ENCODE peak calls at places on chromosomes 13 and 19, in seven cellular contexts. One of them, this sample, is unnamed.
A peak's percentile ranks its signal among the peaks of the same experiment; 100 is the strongest.

GRCh38 chr13:94196426-94196825 is 283.1 kb downstream of the DCT start:
- DNase-seq in Caco-2: no peak
- DNase-seq in upper lobe of left lung: no peak
- DNase-seq in MM.1S: no peak
- DNase-seq in gastrocnemius medialis: no peak
- DNase-seq in left ventricle myocardium inferior: no peak
- DNase-seq in endodermal cell: no peak
- DNase-seq in this sample: no peak

GRCh38 chr13:76656496-76656895 is 229.7 kb downstream of the KCTD12 start:
- DNase-seq in gastrocnemius medialis: no peak
- DNase-seq in endodermal cell: no peak
- DNase-seq in left ventricle myocardium inferior: no peak
- DNase-seq in upper lobe of left lung: no peak
- DNase-seq in Caco-2: no peak
- DNase-seq in MM.1S: no peak
- DNase-seq in this sample: no peak

GRCh38 chr13:44866512-44866911 is 122.8 kb downstream of the NUFIP1 start:
- DNase-seq in gastrocnemius medialis: no peak
- DNase-seq in upper lobe of left lung: no peak
- DNase-seq in MM.1S: no peak
- DNase-seq in endodermal cell: no peak
- DNase-seq in left ventricle myocardium inferior: no peak
- DNase-seq in Caco-2: no peak
- DNase-seq in this sample: no peak

GRCh38 chr13:52751196-52751595 is 11.6 kb upstream of the CNMD start:
- DNase-seq in upper lobe of left lung: no peak
- DNase-seq in Caco-2: peak; percentile 42
- DNase-seq in endodermal cell: peak; percentile 53
- DNase-seq in left ventricle myocardium inferior: no peak
- DNase-seq in MM.1S: no peak
- DNase-seq in gastrocnemius medialis: no peak
- DNase-seq in this sample: no peak

GRCh38 chr19:56927294-56927693 is 86.8 kb upstream of the PEG3 start:
- DNase-seq in MM.1S: no peak
- DNase-seq in gastrocnemius medialis: no peak
- DNase-seq in Caco-2: no peak
- DNase-seq in left ventricle myocardium inferior: no peak
- DNase-seq in endodermal cell: no peak
- DNase-seq in upper lobe of left lung: no peak
- DNase-seq in this sample: no peak

GRCh38 chr19:2586196-2586595 is 110.3 kb downstream of the GADD45B start:
- DNase-seq in gastrocnemius medialis: no peak
- DNase-seq in endodermal cell: peak; percentile 79
- DNase-seq in Caco-2: no peak
- DNase-seq in MM.1S: no peak
- DNase-seq in left ventricle myocardium inferior: no peak
- DNase-seq in upper lobe of left lung: no peak
- DNase-seq in this sample: no peak

GRCh38 chr13:108437496-108437895 is 168.0 kb downstream of the TNFSF13B start:
- DNase-seq in left ventricle myocardium inferior: no peak
- DNase-seq in endodermal cell: no peak
- DNase-seq in Caco-2: no peak
- DNase-seq in gastrocnemius medialis: no peak
- DNase-seq in upper lobe of left lung: no peak
- DNase-seq in MM.1S: no peak
- DNase-seq in this sample: no peak

GRCh38 chr19:51460164-51460992 is 2.1 kb upstream of the SIGLEC8 start:
- DNase-seq in Caco-2: no peak
- DNase-seq in endodermal cell: peak; percentile 66
- DNase-seq in gastrocnemius medialis: no peak
- DNase-seq in left ventricle myocardium inferior: no peak
- DNase-seq in upper lobe of left lung: no peak
- DNase-seq in MM.1S: no peak
- DNase-seq in this sample: no peak

GRCh38 chr13:41842029-41842428 is 118.9 kb downstream of the VWA8 start:
- DNase-seq in left ventricle myocardium inferior: no peak
- DNase-seq in gastrocnemius medialis: no peak
- DNase-seq in upper lobe of left lung: no peak
- DNase-seq in MM.1S: no peak
- DNase-seq in Caco-2: no peak
- DNase-seq in endodermal cell: no peak
- DNase-seq in this sample: no peak

GRCh38 chr13:78674638-78675037 is 15.7 kb upstream of the OBI1 start:
- DNase-seq in MM.1S: no peak
- DNase-seq in gastrocnemius medialis: no peak
- DNase-seq in Caco-2: no peak
- DNase-seq in upper lobe of left lung: no peak
- DNase-seq in left ventricle myocardium inferior: no peak
- DNase-seq in endodermal cell: no peak
- DNase-seq in this sample: no peak

GRCh38 chr19:48341006-48341405 is 15.7 kb downstream of the EMP3 start:
- DNase-seq in MM.1S: no peak
- DNase-seq in gastrocnemius medialis: peak; percentile 87
- DNase-seq in endodermal cell: no peak
- DNase-seq in Caco-2: no peak
- DNase-seq in left ventricle myocardium inferior: no peak
- DNase-seq in upper lobe of left lung: no peak
- DNase-seq in this sample: no peak

GRCh38 chr13:42819712-42820111 is 38.3 kb downstream of the FAM216B start:
- DNase-seq in Caco-2: no peak
- DNase-seq in upper lobe of left lung: no peak
- DNase-seq in left ventricle myocardium inferior: no peak
- DNase-seq in endodermal cell: no peak
- DNase-seq in gastrocnemius medialis: no peak
- DNase-seq in MM.1S: no peak
- DNase-seq in this sample: no peak

GRCh38 chr13:109971006-109971744 is 184.8 kb upstream of the IRS2 start:
- DNase-seq in upper lobe of left lung: no peak
- DNase-seq in Caco-2: no peak
- DNase-seq in endodermal cell: peak; percentile 13
- DNase-seq in gastrocnemius medialis: no peak
- DNase-seq in left ventricle myocardium inferior: peak; percentile 42
- DNase-seq in MM.1S: no peak
- DNase-seq in this sample: no peak

GRCh38 chr13:42486711-42487198 is 87.2 kb upstream of the TNFSF11 start:
- DNase-seq in upper lobe of left lung: no peak
- DNase-seq in gastrocnemius medialis: no peak
- DNase-seq in Caco-2: no peak
- DNase-seq in left ventricle myocardium inferior: no peak
- DNase-seq in endodermal cell: no peak
- DNase-seq in MM.1S: no peak
- DNase-seq in this sample: no peak

GRCh38 chr19:3220576-3220975 is 3.9 kb upstream of the CELF5 start:
- DNase-seq in left ventricle myocardium inferior: no peak
- DNase-seq in MM.1S: no peak
- DNase-seq in gastrocnemius medialis: no peak
- DNase-seq in endodermal cell: no peak
- DNase-seq in upper lobe of left lung: no peak
- DNase-seq in Caco-2: no peak
- DNase-seq in this sample: no peak

GRCh38 chr13:25375727-25376358 is 4.1 kb downstream of the ATP8A2 start:
- DNase-seq in left ventricle myocardium inferior: no peak
- DNase-seq in upper lobe of left lung: no peak
- DNase-seq in MM.1S: peak; percentile 28
- DNase-seq in endodermal cell: peak; percentile 76
- DNase-seq in Caco-2: peak; percentile 49
- DNase-seq in gastrocnemius medialis: no peak
- DNase-seq in this sample: peak; percentile 4

GRCh38 chr13:62309904-62310303 is 894.3 kb upstream of the PCDH20 start:
- DNase-seq in MM.1S: no peak
- DNase-seq in gastrocnemius medialis: no peak
- DNase-seq in Caco-2: no peak
- DNase-seq in endodermal cell: no peak
- DNase-seq in upper lobe of left lung: no peak
- DNase-seq in left ventricle myocardium inferior: no peak
- DNase-seq in this sample: no peak

GRCh38 chr13:98576215-98576945 is 527 bp downstream of the STK24 start:
- DNase-seq in left ventricle myocardium inferior: peak; percentile 62
- DNase-seq in upper lobe of left lung: peak; percentile 49
- DNase-seq in gastrocnemius medialis: peak; percentile 49
- DNase-seq in MM.1S: peak; percentile 45
- DNase-seq in endodermal cell: peak; percentile 77
- DNase-seq in Caco-2: no peak
- DNase-seq in this sample: no peak

GRCh38 chr13:20528451-20528850 is 2.8 kb upstream of the CRYL1 start:
- DNase-seq in gastrocnemius medialis: no peak
- DNase-seq in Caco-2: no peak
- DNase-seq in MM.1S: no peak
- DNase-seq in upper lobe of left lung: no peak
- DNase-seq in endodermal cell: no peak
- DNase-seq in left ventricle myocardium inferior: no peak
- DNase-seq in this sample: no peak

GRCh38 chr13:27425151-27425917 is 915 bp downstream of the GTF3A start:
- DNase-seq in left ventricle myocardium inferior: no peak
- DNase-seq in endodermal cell: no peak
- DNase-seq in MM.1S: no peak
- DNase-seq in upper lobe of left lung: no peak
- DNase-seq in Caco-2: no peak
- DNase-seq in gastrocnemius medialis: no peak
- DNase-seq in this sample: no peak

GRCh38 chr19:2391118-2391725 is 31.2 kb downstream of the TMPRSS9 start:
- DNase-seq in endodermal cell: peak; percentile 60
- DNase-seq in Caco-2: peak; percentile 53
- DNase-seq in MM.1S: peak; percentile 88
- DNase-seq in left ventricle myocardium inferior: no peak
- DNase-seq in gastrocnemius medialis: no peak
- DNase-seq in upper lobe of left lung: peak; percentile 31
- DNase-seq in this sample: peak; percentile 45

GRCh38 chr13:93552596-93552995 is 326.0 kb downstream of the GPC6 start:
- DNase-seq in upper lobe of left lung: no peak
- DNase-seq in MM.1S: no peak
- DNase-seq in left ventricle myocardium inferior: no peak
- DNase-seq in Caco-2: no peak
- DNase-seq in endodermal cell: no peak
- DNase-seq in gastrocnemius medialis: no peak
- DNase-seq in this sample: no peak

GRCh38 chr19:28118235-28118634 is 1094.7 kb downstream of the UQCRFS1 start:
- DNase-seq in Caco-2: no peak
- DNase-seq in MM.1S: no peak
- DNase-seq in endodermal cell: no peak
- DNase-seq in left ventricle myocardium inferior: no peak
- DNase-seq in gastrocnemius medialis: no peak
- DNase-seq in upper lobe of left lung: no peak
- DNase-seq in this sample: no peak

GRCh38 chr13:23772717-23773116 is 116.5 kb downstream of the MIPEP start:
- DNase-seq in endodermal cell: no peak
- DNase-seq in gastrocnemius medialis: no peak
- DNase-seq in upper lobe of left lung: no peak
- DNase-seq in Caco-2: no peak
- DNase-seq in left ventricle myocardium inferior: no peak
- DNase-seq in MM.1S: no peak
- DNase-seq in this sample: no peak

GRCh38 chr13:23777571-23777870 is 111.7 kb downstream of the MIPEP start:
- DNase-seq in upper lobe of left lung: no peak
- DNase-seq in gastrocnemius medialis: no peak
- DNase-seq in Caco-2: no peak
- DNase-seq in MM.1S: no peak
- DNase-seq in endodermal cell: no peak
- DNase-seq in left ventricle myocardium inferior: no peak
- DNase-seq in this sample: no peak

GRCh38 chr13:23778879-23779278 is 110.3 kb downstream of the MIPEP start:
- DNase-seq in gastrocnemius medialis: no peak
- DNase-seq in left ventricle myocardium inferior: no peak
- DNase-seq in Caco-2: no peak
- DNase-seq in MM.1S: no peak
- DNase-seq in upper lobe of left lung: no peak
- DNase-seq in endodermal cell: no peak
- DNase-seq in this sample: peak; percentile 51

GRCh38 chr13:23776698-23777570 is 112.3 kb downstream of the MIPEP start:
- DNase-seq in endodermal cell: no peak
- DNase-seq in gastrocnemius medialis: no peak
- DNase-seq in upper lobe of left lung: no peak
- DNase-seq in MM.1S: no peak
- DNase-seq in Caco-2: no peak
- DNase-seq in left ventricle myocardium inferior: no peak
- DNase-seq in this sample: no peak

DNA sequence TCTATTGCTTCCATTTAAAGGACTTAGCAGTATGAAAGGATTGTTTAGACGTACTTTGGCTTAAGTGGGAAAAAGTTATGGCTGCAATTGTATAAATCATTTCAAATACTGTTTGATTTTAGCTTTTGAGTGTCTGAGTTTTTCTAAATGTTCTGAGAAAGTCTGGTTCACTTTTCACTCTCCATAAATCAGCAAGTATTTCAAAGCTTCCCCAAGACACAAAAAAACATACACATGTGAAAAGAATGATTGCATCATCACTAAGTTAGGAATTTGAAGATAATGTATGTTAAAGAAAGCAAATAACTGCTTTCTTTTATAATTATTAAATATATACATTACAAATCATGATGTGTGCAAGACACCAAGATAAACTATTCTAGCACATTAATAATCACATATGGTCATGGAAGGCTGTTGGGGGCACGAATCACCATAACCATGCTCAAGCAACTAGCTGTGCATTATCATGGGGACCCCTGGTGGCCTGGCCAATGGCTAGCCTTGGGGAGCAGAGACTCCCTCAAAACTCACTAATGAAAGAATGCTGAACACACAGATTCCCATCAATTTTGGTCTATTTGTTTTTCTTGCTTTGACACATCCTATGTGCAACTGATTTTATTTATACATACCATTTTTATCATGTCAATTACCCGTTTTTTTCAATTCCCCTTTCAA is 111.1 kb downstream of the MIPEP start:
- DNase-seq in endodermal cell: no peak
- DNase-seq in gastrocnemius medialis: no peak
- DNase-seq in left ventricle myocardium inferior: no peak
- DNase-seq in upper lobe of left lung: no peak
- DNase-seq in Caco-2: no peak
- DNase-seq in MM.1S: no peak
- DNase-seq in this sample: no peak
- TF ChIP-seq CTCF in endodermal cell: no peak
- TF ChIP-seq CTCF in gastrocnemius medialis: no peak
- TF ChIP-seq CTCF in left ventricle myocardium inferior: peak; percentile 41
- TF ChIP-seq CTCF in upper lobe of left lung: no peak
- TF ChIP-seq CTCF in Caco-2: peak; percentile 33
- TF ChIP-seq CTCF in MM.1S: no peak
- TF ChIP-seq CTCF in this sample: no peak

GRCh38 chr19:18790566-18791314 is at the start of gene COMP:
- DNase-seq in MM.1S: no peak
- DNase-seq in gastrocnemius medialis: no peak
- DNase-seq in Caco-2: no peak
- DNase-seq in upper lobe of left lung: no peak
- DNase-seq in endodermal cell: peak; percentile 58
- DNase-seq in left ventricle myocardium inferior: no peak
- DNase-seq in this sample: no peak
- H3K4me3 ChIP-seq in MM.1S: no peak within 1 kb of the TSS
- H3K4me3 ChIP-seq in gastrocnemius medialis: peak within 1 kb of the TSS; percentile 31
- H3K4me3 ChIP-seq in Caco-2: peak within 1 kb of the TSS; percentile 25
- H3K4me3 ChIP-seq in upper lobe of left lung: peak within 1 kb of the TSS; percentile 25
- H3K4me3 ChIP-seq in endodermal cell: no peak within 1 kb of the TSS
- H3K4me3 ChIP-seq in left ventricle myocardium inferior: peak within 1 kb of the TSS; percentile 56
- H3K4me3 ChIP-seq in this sample: peak within 1 kb of the TSS; percentile 18

GRCh38 chr19:52535831-52536800 is 8.6 kb downstream of the ZNF808 start:
- DNase-seq in MM.1S: no peak
- DNase-seq in endodermal cell: peak; percentile 98
- DNase-seq in Caco-2: no peak
- DNase-seq in left ventricle myocardium inferior: peak; percentile 94
- DNase-seq in gastrocnemius medialis: peak; percentile 79
- DNase-seq in upper lobe of left lung: peak; percentile 87
- DNase-seq in this sample: no peak
- TF ChIP-seq CTCF in MM.1S: no peak
- TF ChIP-seq CTCF in endodermal cell: peak; percentile 58
- TF ChIP-seq CTCF in Caco-2: no peak
- TF ChIP-seq CTCF in left ventricle myocardium inferior: peak; percentile 50
- TF ChIP-seq CTCF in gastrocnemius medialis: no peak
- TF ChIP-seq CTCF in upper lobe of left lung: no peak
- TF ChIP-seq CTCF in this sample: no peak

GRCh38 chr19:46298477-46299003 is 1.7 kb downstream of the HIF3A start:
- DNase-seq in left ventricle myocardium inferior: no peak
- DNase-seq in MM.1S: no peak
- DNase-seq in Caco-2: no peak
- DNase-seq in gastrocnemius medialis: no peak
- DNase-seq in endodermal cell: peak; percentile 52
- DNase-seq in upper lobe of left lung: peak; percentile 36
- DNase-seq in this sample: no peak
- H3K4me3 ChIP-seq in left ventricle myocardium inferior: peak overlapping the region; percentile 83
- H3K4me3 ChIP-seq in MM.1S: no peak overlapping the region
- H3K4me3 ChIP-seq in Caco-2: no peak overlapping the region
- H3K4me3 ChIP-seq in gastrocnemius medialis: peak overlapping the region; percentile 54
- H3K4me3 ChIP-seq in endodermal cell: no peak overlapping the region
- H3K4me3 ChIP-seq in upper lobe of left lung: peak overlapping the region; percentile 54
- H3K4me3 ChIP-seq in this sample: no peak overlapping the region